ENCODE peak calls at places on chromosomes 2 and 18, in seven cellular contexts. One of them, this sample, is unnamed.

GRCh38 chr2:46550686-46551404 is 71.5 kb downstream of the TMEM247 start:
- DNase-seq in ACHN: no peak
- DNase-seq in activated T-cell treated with anti-CD3 and anti-CD28 coated beads for 24 hours: no peak
- DNase-seq in NCI-H774: no peak
- DNase-seq in left cardiac atrium: no peak
- DNase-seq in activated naive CD4-positive, alpha-beta T cell: no peak
- DNase-seq in LHCN-M2: no peak
- DNase-seq in this sample: no peak

GRCh38 chr2:199379251-199379650 is 78.5 kb downstream of the SATB2 start:
- DNase-seq in LHCN-M2: peak; percentile 83
- DNase-seq in activated T-cell treated with anti-CD3 and anti-CD28 coated beads for 24 hours: no peak
- DNase-seq in NCI-H774: no peak
- DNase-seq in activated naive CD4-positive, alpha-beta T cell: no peak
- DNase-seq in ACHN: no peak
- DNase-seq in left cardiac atrium: no peak
- DNase-seq in this sample: no peak

GRCh38 chr2:30828586-30828985 is 21.3 kb upstream of the CAPN13 start:
- DNase-seq in left cardiac atrium: no peak
- DNase-seq in ACHN: no peak
- DNase-seq in NCI-H774: no peak
- DNase-seq in activated T-cell treated with anti-CD3 and anti-CD28 coated beads for 24 hours: no peak
- DNase-seq in LHCN-M2: no peak
- DNase-seq in activated naive CD4-positive, alpha-beta T cell: no peak
- DNase-seq in this sample: no peak

GRCh38 chr2:94759211-94759610 is 112.0 kb upstream of the TEKT4 start:
- DNase-seq in ACHN: peak; percentile 75
- DNase-seq in activated naive CD4-positive, alpha-beta T cell: no peak
- DNase-seq in left cardiac atrium: no peak
- DNase-seq in LHCN-M2: no peak
- DNase-seq in NCI-H774: no peak
- DNase-seq in activated T-cell treated with anti-CD3 and anti-CD28 coated beads for 24 hours: no peak
- DNase-seq in this sample: peak; percentile 8

GRCh38 chr2:144711084-144711483 is 191.2 kb upstream of the ZEB2 start:
- DNase-seq in left cardiac atrium: no peak
- DNase-seq in activated T-cell treated with anti-CD3 and anti-CD28 coated beads for 24 hours: no peak
- DNase-seq in NCI-H774: no peak
- DNase-seq in LHCN-M2: no peak
- DNase-seq in ACHN: no peak
- DNase-seq in activated naive CD4-positive, alpha-beta T cell: no peak
- DNase-seq in this sample: no peak

GRCh38 chr2:133452146-133452545 is 116.1 kb downstream of the NCKAP5 start:
- DNase-seq in LHCN-M2: no peak
- DNase-seq in activated T-cell treated with anti-CD3 and anti-CD28 coated beads for 24 hours: no peak
- DNase-seq in ACHN: no peak
- DNase-seq in activated naive CD4-positive, alpha-beta T cell: no peak
- DNase-seq in NCI-H774: no peak
- DNase-seq in left cardiac atrium: no peak
- DNase-seq in this sample: no peak

GRCh38 chr2:24820175-24820513 is 26.9 kb downstream of the CENPO start:
- DNase-seq in activated T-cell treated with anti-CD3 and anti-CD28 coated beads for 24 hours: no peak
- DNase-seq in ACHN: no peak
- DNase-seq in LHCN-M2: no peak
- DNase-seq in NCI-H774: no peak
- DNase-seq in left cardiac atrium: no peak
- DNase-seq in activated naive CD4-positive, alpha-beta T cell: no peak
- DNase-seq in this sample: no peak

GRCh38 chr2:128685841-128686497 is 367.3 kb upstream of the HS6ST1 start:
- DNase-seq in ACHN: no peak
- DNase-seq in activated naive CD4-positive, alpha-beta T cell: no peak
- DNase-seq in LHCN-M2: no peak
- DNase-seq in left cardiac atrium: no peak
- DNase-seq in activated T-cell treated with anti-CD3 and anti-CD28 coated beads for 24 hours: no peak
- DNase-seq in NCI-H774: no peak
- DNase-seq in this sample: no peak

GRCh38 chr18:44943201-44943881 is 262.7 kb downstream of the SETBP1 start:
- DNase-seq in NCI-H774: no peak
- DNase-seq in activated naive CD4-positive, alpha-beta T cell: no peak
- DNase-seq in LHCN-M2: peak; percentile 13
- DNase-seq in ACHN: peak; percentile 49
- DNase-seq in activated T-cell treated with anti-CD3 and anti-CD28 coated beads for 24 hours: no peak
- DNase-seq in left cardiac atrium: no peak
- DNase-seq in this sample: no peak

This sample was measured in LoVo.